ENCODE peak calls at places on chromosomes 12 and 14, in six cellular contexts. Y is heart left ventricle, U is heart right ventricle, P is pancreas, E is IMR-90, C is testis. B is an unnamed sample.

GRCh38 chr12:133156125-133156690 is 25.1 kb upstream of the ZNF268 start:
- DNase-seq in P (no peak), C (no peak), U (no peak), E (no peak), Y (no peak), B (no peak)

GRCh38 chr14:28059254-28059653 is 707.3 kb upstream of the FOXG1 start:
- DNase-seq in U (no peak), P (no peak), Y (no peak), E (no peak), C (no peak), B (no peak)

GRCh38 chr14:24481622-24482324 is 26.3 kb downstream of the CMA1 start:
- DNase-seq in U (peak; percentile 29), C (peak; percentile 51), E (peak; percentile 8), P (no peak), Y (no peak), B (no peak)

GRCh38 chr12:41407240-41407799 is 219.2 kb downstream of the PDZRN4 start:
- DNase-seq in E (no peak), U (no peak), C (no peak), P (peak; percentile 14), Y (no peak), B (no peak)

GRCh38 chr12:6849976-6850560 is 1.0 kb downstream of the CDCA3 start:
- DNase-seq in P (no peak), E (no peak), U (no peak), C (no peak), Y (no peak), B (no peak)

GRCh38 chr12:123986374-123986920 is 13.4 kb downstream of the ZNF664 start:
- DNase-seq in Y (no peak), U (no peak), P (no peak), C (no peak), E (no peak), B (no peak)

GRCh38 chr14:26870722-26871121 is 272.9 kb upstream of the NOVA1 start:
- DNase-seq in Y (no peak), E (no peak), U (no peak), P (no peak), C (no peak), B (no peak)

GRCh38 chr12:69412655-69413054 is 53.1 kb downstream of the YEATS4 start:
- DNase-seq in U (no peak), Y (no peak), C (no peak), E (no peak), P (no peak), B (no peak)

GRCh38 chr12:23259558-23259957 is 634.6 kb downstream of the ETNK1 start:
- DNase-seq in Y (no peak), P (no peak), C (no peak), U (no peak), E (no peak), B (no peak)

GRCh38 chr12:127516467-127516866 is 750.5 kb upstream of the TMEM132C start:
- DNase-seq in C (no peak), U (no peak), E (peak; percentile 10), P (no peak), Y (no peak), B (no peak)

GRCh38 chr12:91577586-91578539 is 395.2 kb upstream of the DCN start:
- DNase-seq in Y (no peak), U (no peak), E (peak; percentile 35), C (no peak), P (no peak), B (no peak)

GRCh38 chr12:54191126-54191525 is 2.3 kb upstream of the SMUG1 start:
- DNase-seq in P (no peak), U (no peak), E (no peak), C (no peak), Y (no peak), B (no peak)

GRCh38 chr12:54452628-54453027 is 20.8 kb downstream of the GTSF1 start:
- DNase-seq in U (no peak), E (no peak), Y (no peak), C (no peak), P (no peak), B (no peak)

GRCh38 chr12:120956579-120957360 is 21.6 kb upstream of the HNF1A start:
- DNase-seq in P (no peak), E (no peak), U (no peak), C (no peak), Y (no peak), B (no peak)

DNA sequence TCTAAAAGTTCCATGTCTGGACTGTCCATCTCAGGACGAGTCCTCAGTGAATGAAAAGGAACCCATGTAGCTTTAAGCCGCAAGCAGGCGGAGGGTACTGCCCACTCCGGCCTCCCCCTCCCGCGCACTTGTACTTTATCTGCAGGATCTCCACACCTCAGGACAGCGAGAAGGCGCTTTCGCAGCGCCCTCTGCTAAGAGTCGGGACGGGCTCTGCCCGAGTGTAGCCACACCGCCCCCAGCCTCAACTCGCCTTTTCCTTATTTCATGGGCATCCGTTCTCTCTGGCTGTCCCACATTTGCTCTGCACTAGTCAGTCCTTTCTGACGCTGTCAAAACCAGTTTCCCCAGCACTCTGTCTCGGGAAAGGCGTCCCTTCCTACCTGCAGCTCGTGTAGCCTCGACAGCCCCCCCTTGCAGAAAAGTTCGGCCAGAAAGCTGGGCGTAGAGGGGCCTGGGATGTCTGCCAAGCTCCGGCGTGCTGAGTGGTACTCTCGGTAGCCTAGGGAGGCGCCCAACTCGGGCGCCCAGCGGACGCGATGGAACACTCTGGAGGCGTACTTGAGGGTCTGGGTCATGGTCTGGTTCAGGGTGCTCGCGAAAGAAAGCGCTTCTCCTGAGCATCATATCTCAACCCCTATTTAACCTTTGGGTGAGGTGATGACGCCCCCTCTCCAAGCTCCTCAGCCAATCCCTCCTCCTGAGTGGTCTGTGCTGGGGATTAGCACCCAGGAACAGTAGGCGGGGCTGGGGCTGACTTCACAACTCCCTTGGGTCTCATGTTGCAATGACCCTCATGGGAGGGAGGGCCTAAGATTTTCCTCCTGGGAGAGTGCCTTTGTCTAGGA is at the start of gene CYP27B1:
- DNase-seq in Y (no peak), C (peak; percentile 20), U (no peak), E (peak; percentile 7), P (no peak), B (peak; percentile 71)
- H3K4me3 ChIP-seq in Y (peak within 1 kb of the TSS; percentile 52), C (peak within 1 kb of the TSS; percentile 4), U (no peak within 1 kb of the TSS), E (peak within 1 kb of the TSS; percentile 10), P (peak within 1 kb of the TSS; percentile 27), B (peak within 1 kb of the TSS; percentile 22)

GRCh38 chr12:25552681-25553080 is 402 bp downstream of the LMNTD1 start:
- DNase-seq in U (no peak), E (peak; percentile 90), Y (no peak), C (no peak), P (no peak), B (no peak)
- H3K4me1 ChIP-seq in U (no peaks in the 10 kb centered on the region), E (peaks cover 6% of the 10 kb centered on the region), Y (no peaks in the 10 kb centered on the region), C (no peaks in the 10 kb centered on the region), P (no peaks in the 10 kb centered on the region), B (no peaks in the 10 kb centered on the region)

GRCh38 chr12:51906452-51907082 is 737 bp upstream of the ACVRL1 start:
- DNase-seq in U (no peak), C (no peak), Y (no peak), P (no peak), E (no peak), B (no peak)

GRCh38 chr12:51905507-51906438 is 1.5 kb upstream of the ACVRL1 start:
- DNase-seq in U (peak; percentile 72), P (no peak), C (peak; percentile 65), E (peak; percentile 40), Y (peak; percentile 90), B (peak; percentile 89)

GRCh38 chr12:51907083-51907863 is at the start of gene ACVRL1:
- DNase-seq in P (no peak), E (no peak), U (peak; percentile 62), Y (peak; percentile 67), C (peak; percentile 32), B (peak; percentile 84)

GRCh38 chr12:51907864-51908425 is 641 bp downstream of the ACVRL1 start:
- DNase-seq in Y (no peak), C (no peak), P (no peak), U (no peak), E (no peak), B (no peak)

GRCh38 chr12:51904951-51905471 is 2.3 kb upstream of the ACVRL1 start:
- DNase-seq in U (no peak), P (no peak), C (peak; percentile 33), Y (peak; percentile 65), E (peak; percentile 69), B (no peak)
- H3K27me3 ChIP-seq in U (peaks cover 16% of the 10 kb centered on the region), P (no peaks in the 10 kb centered on the region), C (no peaks in the 10 kb centered on the region), Y (no peaks in the 10 kb centered on the region), E (no peaks in the 10 kb centered on the region), B (no peaks in the 10 kb centered on the region)

DNA sequence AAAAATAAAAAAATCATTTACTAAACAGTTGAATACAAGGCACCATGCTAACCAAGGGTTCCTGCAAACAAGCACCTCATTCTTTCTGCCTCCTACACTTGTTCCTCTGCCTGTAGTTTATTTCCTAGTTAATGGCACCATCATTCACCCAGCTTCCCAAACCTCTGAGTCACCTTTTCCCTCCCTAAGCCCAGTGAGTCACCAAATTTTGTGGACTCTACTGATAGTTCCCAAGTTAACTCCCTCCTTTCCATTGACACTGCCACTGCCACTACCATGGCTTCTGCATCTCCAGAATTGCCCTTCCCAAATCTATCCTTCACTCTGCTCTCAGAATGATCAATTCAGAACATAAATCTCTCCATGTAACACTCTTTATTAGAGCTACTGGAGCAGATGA is 2.0 kb upstream of the GARIN2 start:
- DNase-seq in E (peak; percentile 89), P (no peak), Y (no peak), C (no peak), U (no peak), B (no peak)
- H3K4me3 ChIP-seq in E (no peak overlapping the region), P (no peak overlapping the region), Y (no peak overlapping the region), C (no peak overlapping the region), U (no peak overlapping the region), B (no peak overlapping the region)

GRCh38 chr14:93952829-93953228 is 23.5 kb downstream of the ASB2 start:
- DNase-seq in E (no peak), Y (no peak), U (no peak), C (no peak), P (no peak), B (no peak)
- H3K4me1 ChIP-seq in E (no peaks in the 10 kb centered on the region), Y (peaks cover 42% of the 10 kb centered on the region), U (peaks cover 53% of the 10 kb centered on the region), C (no peaks in the 10 kb centered on the region), P (no peaks in the 10 kb centered on the region), B (peaks cover 10% of the 10 kb centered on the region)

DNA sequence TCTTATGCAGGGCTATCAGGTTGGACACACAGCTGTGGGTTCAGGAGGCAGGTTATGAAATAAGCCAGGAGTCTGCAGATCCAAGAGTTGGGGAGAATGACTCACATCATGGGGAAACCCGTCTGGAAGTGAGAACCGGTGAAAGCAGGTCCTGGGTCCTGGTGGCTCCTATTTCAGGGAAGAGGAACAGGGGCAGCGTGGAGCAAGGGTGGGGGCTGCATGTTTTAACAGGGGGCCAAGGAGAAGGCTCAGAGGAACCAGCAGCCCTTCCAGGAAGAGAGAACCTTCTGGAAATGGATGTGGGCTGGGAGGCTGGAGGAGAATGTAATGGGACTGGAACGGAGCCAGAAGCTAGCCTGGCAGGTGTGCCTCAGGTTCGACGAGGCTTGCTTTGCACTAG is 7.8 kb upstream of the KRT74 start:
- DNase-seq in E (peak; percentile 10), P (no peak), U (no peak), C (no peak), Y (no peak), B (no peak)
- H3K27me3 ChIP-seq in E (peaks cover 47% of the 10 kb centered on the region), P (no peaks in the 10 kb centered on the region), U (peaks cover 6% of the 10 kb centered on the region), C (no peaks in the 10 kb centered on the region), Y (no peaks in the 10 kb centered on the region), B (no peaks in the 10 kb centered on the region)

B was measured in right cardiac atrium.